ENCODE peak calls at places on chromosomes 16 and 17, in four cellular contexts. W, R, N and B are unnamed samples.

GRCh38 chr17:78933025-78933958 is 8.1 kb upstream of the TIMP2 start:
- DNase-seq in W (no peak), R (no peak), N (peak; percentile 93), B (peak; percentile 99)

GRCh38 chr17:49224198-49224996 is 6.2 kb downstream of the PHOSPHO1 start:
- DNase-seq in W (no peak), R (no peak), N (no peak), B (no peak)

GRCh38 chr16:77919761-77920415 is 102.5 kb upstream of the CLEC3A start:
- DNase-seq in W (no peak), R (no peak), N (no peak), B (no peak)

GRCh38 chr17:38585056-38585804 is 20.5 kb downstream of the SRCIN1 start:
- DNase-seq in W (no peak), R (no peak), N (peak; percentile 33), B (peak; percentile 51)

GRCh38 chr17:77675411-77675810 is 283.1 kb upstream of the TNRC6C start:
- DNase-seq in W (no peak), R (no peak), N (no peak), B (no peak)

GRCh38 chr17:81002409-81003361 is 11.0 kb downstream of the CHMP6 start:
- DNase-seq in W (peak; percentile 83), R (no peak), N (no peak), B (no peak)

GRCh38 chr16:29745126-29745852 is 501 bp downstream of the C16orf54 start:
- DNase-seq in W (no peak), R (no peak), N (no peak), B (no peak)

GRCh38 chr16:77468831-77469230 is 34.0 kb upstream of the ADAMTS18 start:
- DNase-seq in W (no peak), R (no peak), N (no peak), B (no peak)

GRCh38 chr17:76530826-76531500 is 6.5 kb downstream of the CYGB start:
- DNase-seq in W (no peak), R (no peak), N (no peak), B (no peak)

GRCh38 chr17:52158450-52159042 is at the start of gene CA10:
- DNase-seq in W (no peak), R (peak; percentile 51), N (no peak), B (no peak)

GRCh38 chr17:58278661-58279015 is 2.1 kb downstream of the MPO start:
- DNase-seq in W (no peak), R (no peak), N (no peak), B (no peak)

GRCh38 chr17:69246726-69247375 is 18.2 kb upstream of the ABCA10 start:
- DNase-seq in W (peak; percentile 62), R (no peak), N (peak; percentile 62), B (peak; percentile 55)

DNA sequence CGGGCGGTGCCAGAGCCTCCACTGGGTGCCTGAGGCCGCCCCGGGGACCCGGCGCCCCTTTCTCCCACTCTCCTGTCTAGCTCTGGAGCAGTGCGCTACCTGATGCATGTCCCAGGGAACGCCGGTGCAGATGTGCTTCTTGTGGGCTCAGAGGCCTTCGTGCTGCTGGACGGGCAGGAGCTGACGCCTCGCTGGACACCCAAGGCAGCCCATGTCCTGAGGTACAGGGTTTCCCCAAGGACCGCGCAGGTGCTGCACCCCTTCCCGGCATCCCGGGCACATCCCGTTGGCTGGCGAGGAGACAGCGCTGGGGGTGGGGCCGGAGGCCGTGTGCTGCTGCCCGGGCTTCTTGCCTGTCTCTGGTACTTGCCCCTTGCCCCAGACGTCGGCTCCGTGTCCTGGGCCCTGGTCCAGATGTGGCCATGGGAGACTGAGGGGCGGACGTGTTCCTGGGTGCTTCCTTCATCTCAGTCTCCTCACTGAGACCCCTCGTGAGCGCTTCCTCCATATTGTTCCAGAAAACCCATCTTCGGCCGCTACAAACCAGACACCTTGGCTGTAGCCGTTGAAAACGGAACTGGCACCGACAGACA is 12.5 kb downstream of the RGS11 start:
- DNase-seq in W (no peak), R (no peak), N (no peak), B (no peak)
- TF ChIP-seq CTCF in W (no peak), R (no peak), N (no peak), B (no peak)

GRCh38 chr17:45368661-45369060 is 51.8 kb upstream of the MAP3K14 start:
- DNase-seq in W (no peak), R (no peak), N (no peak), B (no peak)

GRCh38 chr17:45371414-45372324 is 54.8 kb upstream of the MAP3K14 start:
- DNase-seq in W (no peak), R (peak; percentile 84), N (peak; percentile 89), B (peak; percentile 98)

GRCh38 chr17:45370949-45371413 is 54.2 kb upstream of the MAP3K14 start:
- DNase-seq in W (no peak), R (no peak), N (no peak), B (peak; percentile 79)

GRCh38 chr17:45374501-45374900 is 57.7 kb upstream of the MAP3K14 start:
- DNase-seq in W (no peak), R (no peak), N (no peak), B (no peak)

GRCh38 chr17:45372325-45372869 is 55.6 kb upstream of the MAP3K14 start:
- DNase-seq in W (no peak), R (no peak), N (no peak), B (peak; percentile 50)
- TF ChIP-seq RNF2 in W (no peak), R (no peak), N (no peak), B (no peak)

GRCh38 chr16:67663877-67664222 is 2.7 kb downstream of the ENKD1 start:
- DNase-seq in W (no peak), R (no peak), N (no peak), B (no peak)

GRCh38 chr16:67661864-67662652 is 1.3 kb downstream of the PARD6A start:
- DNase-seq in W (no peak), R (no peak), N (no peak), B (no peak)

GRCh38 chr16:67662653-67663010 is 1.9 kb downstream of the PARD6A start:
- DNase-seq in W (no peak), R (no peak), N (no peak), B (no peak)

GRCh38 chr16:67664258-67664657 is 2.3 kb downstream of the ENKD1 start:
- DNase-seq in W (no peak), R (no peak), N (no peak), B (no peak)

DNA sequence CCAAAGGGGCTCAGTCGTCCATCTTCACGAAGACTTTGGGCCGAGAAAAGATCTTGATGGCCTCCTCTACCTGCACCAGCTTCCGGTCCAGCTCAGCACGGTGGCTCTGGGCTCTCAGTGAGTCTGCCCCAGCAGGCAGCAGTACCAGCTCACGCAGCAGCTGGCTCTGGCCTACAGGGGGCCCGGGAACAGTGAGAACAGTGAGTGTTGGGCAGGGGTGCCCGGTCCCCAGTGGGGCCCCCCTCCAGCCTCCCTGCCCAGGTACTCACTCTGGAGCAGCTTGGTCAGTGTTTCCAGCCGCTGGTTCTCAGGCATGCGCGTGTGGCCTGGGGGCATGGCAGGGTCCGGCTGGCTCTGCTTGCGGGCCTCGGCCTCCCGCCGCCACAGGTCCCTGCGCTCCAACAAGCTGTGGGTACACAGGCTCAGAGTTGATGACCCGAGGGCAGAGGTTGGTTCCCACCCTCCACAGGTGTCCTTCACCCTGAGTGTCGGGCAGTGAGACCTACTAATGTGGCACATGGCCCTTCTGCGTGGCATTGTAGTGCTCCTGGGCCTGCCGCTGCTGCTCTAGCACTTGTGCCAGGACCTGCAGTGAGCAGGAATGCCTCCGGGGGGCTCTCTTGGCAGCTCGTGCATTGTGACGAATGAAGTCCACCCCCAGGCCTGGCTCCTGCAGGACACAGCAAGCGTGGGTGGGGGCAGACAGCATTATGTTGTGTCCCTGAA is 2.6 kb downstream of the PARD6A start:
- DNase-seq in W (peak; percentile 45), R (no peak), N (no peak), B (peak; percentile 31)
- TF ChIP-seq CTCF in W (peak; percentile 45), R (no peak), N (peak; percentile 46), B (no peak)

GRCh38 chr16:14335297-14335696 is 264.2 kb downstream of the MRTFB start:
- DNase-seq in W (no peak), R (no peak), N (no peak), B (peak; percentile 26)

GRCh38 chr16:14338969-14339368 is 267.9 kb downstream of the MRTFB start:
- DNase-seq in W (no peak), R (no peak), N (no peak), B (no peak)

GRCh38 chr16:14339694-14340093 is 268.6 kb downstream of the MRTFB start:
- DNase-seq in W (no peak), R (no peak), N (no peak), B (no peak)

GRCh38 chr16:14338236-14338635 is 267.1 kb downstream of the MRTFB start:
- DNase-seq in W (no peak), R (no peak), N (no peak), B (no peak)

GRCh38 chr16:14337303-14338191 is 266.4 kb downstream of the MRTFB start:
- DNase-seq in W (no peak), R (no peak), N (peak; percentile 73), B (no peak)
- TF ChIP-seq RNF2 in W (no peak), R (no peak), N (peak; percentile 91), B (no peak)

GRCh38 chr16:2154533-2155090 is 970 bp upstream of the TRAF7 start:
- DNase-seq in W (no peak), R (no peak), N (no peak), B (no peak)
- TF ChIP-seq CTCF in W (no peak), R (no peak), N (no peak), B (no peak)

DNA sequence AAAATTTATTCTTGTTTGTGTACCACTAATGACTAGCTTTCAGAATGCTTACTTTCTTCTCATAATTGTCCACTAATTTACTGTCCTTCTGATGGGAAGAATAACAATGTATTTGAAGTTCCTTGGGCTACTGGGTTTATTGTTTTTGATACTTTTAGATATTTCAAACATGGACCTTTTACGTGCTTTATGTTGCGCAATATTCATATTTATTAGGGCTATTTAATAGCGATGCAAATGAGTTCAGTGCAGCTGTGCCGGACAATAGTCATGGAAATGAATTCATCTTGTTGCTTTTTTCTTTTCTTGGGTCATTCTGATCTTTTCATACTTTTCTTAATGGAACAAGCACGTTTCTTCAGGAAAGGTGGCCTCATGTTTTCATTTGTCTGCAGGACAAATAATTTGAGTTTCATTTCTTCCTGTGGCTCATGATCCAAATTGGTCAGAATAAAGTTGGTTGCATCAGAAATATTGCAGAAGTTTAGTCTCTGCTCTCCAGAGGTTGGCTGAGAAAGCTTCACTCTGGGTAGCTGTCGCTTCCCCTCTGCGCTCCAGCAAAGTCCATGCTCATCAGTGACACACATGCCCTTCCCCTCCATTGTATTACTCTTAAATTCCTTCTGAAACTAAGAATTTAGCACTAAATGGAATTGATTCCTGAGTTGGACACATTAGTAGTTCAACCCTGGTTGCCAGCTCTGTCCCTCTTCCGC is 128.8 kb downstream of the PRKCA start:
- DNase-seq in W (no peak), R (no peak), N (no peak), B (no peak)
- TF ChIP-seq RNF2 in W (no peak), R (no peak), N (no peak), B (no peak)

DNA sequence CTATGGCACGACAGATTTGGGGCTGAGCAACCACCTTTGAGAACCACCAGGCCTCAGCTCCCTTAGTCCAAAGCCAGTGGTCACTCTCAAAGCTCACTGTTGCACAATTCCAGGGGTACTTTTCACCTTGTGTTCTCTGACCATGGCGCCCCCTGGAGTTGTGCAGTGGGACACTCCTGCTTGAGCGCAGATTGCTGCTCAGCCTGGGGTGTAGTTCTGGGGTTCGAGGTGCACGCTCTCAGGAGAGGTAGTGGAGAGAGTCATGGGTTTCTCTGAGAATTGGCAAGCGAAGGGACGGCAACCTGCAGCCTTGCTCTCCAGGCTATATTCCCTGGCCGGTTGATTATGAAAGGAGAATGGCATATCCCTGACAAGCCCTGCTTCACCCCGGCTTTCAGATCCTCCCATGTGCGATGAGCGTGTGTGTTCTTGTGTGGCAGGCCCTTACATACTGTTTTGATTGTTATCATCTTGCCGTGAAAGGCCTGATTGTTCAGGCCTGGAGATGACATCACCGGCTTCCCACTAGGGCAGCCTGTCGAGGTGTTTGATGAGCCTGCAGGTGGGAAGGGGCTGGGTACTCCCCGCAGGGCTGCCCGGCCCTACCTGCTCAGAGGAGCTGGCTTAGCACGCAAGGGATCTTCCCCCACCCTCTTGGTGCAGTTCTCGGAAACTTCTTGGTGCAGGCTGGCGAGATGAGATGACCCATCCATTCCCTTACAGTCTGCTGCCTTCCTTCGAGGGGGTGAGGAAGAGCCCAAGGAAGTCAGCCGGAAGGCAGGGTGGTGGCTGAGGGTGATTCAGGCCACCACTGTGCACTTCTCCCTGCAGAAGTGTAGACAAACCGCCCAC is 431.2 kb downstream of the SLC39A11 start:
- DNase-seq in W (no peak), R (no peak), N (peak; percentile 98), B (no peak)
- TF ChIP-seq CTCF in W (no peak), R (peak; percentile 40), N (peak; percentile 78), B (peak; percentile 23)